ENCODE peak calls at places on chromosome 21, in five cellular contexts. Q, G, L, F and M are unnamed samples.

GRCh38 chr21:16588433-16588860 is 858.7 kb downstream of the USP25 start:
- DNase-seq in Q (peak), G (peak), L (no peak), F (peak), M (peak)

GRCh38 chr21:43824883-43825609 is 35.7 kb downstream of the RRP1 start:
- DNase-seq in Q (no peak), G (no peak), L (no peak), F (no peak), M (no peak)

GRCh38 chr21:32278068-32278467 is 781 bp downstream of the MIS18A start:
- DNase-seq in Q (peak), G (peak), L (no peak), F (no peak), M (peak)

GRCh38 chr21:45451771-45452182 is 46.8 kb downstream of the COL18A1 start:
- DNase-seq in Q (no peak), G (no peak), L (no peak), F (no peak), M (no peak)

GRCh38 chr21:43585924-43586411 is 73.3 kb downstream of the HSF2BP start:
- DNase-seq in Q (peak), G (peak), L (no peak), F (no peak), M (peak)

GRCh38 chr21:42160950-42161225 is 58.1 kb upstream of the ABCG1 start:
- DNase-seq in Q (no peak), G (no peak), L (no peak), F (no peak), M (no peak)

GRCh38 chr21:14759285-14759684 is 213.2 kb upstream of the SAMSN1 start:
- DNase-seq in Q (no peak), G (no peak), L (no peak), F (no peak), M (no peak)

GRCh38 chr21:42040411-42041180 is 30.4 kb upstream of the ZBTB21 start:
- DNase-seq in Q (peak), G (peak), L (no peak), F (no peak), M (peak)

GRCh38 chr21:22120616-22121266 is 1122.5 kb downstream of the NCAM2 start:
- DNase-seq in Q (peak), G (peak), L (no peak), F (no peak), M (peak)

GRCh38 chr21:43916691-43917514 is 51.9 kb downstream of the AGPAT3 start:
- DNase-seq in Q (no peak), G (no peak), L (no peak), F (no peak), M (no peak)

GRCh38 chr21:44368711-44369446 is 15.5 kb downstream of the TRPM2 start:
- DNase-seq in Q (no peak), G (no peak), L (no peak), F (no peak), M (no peak)

GRCh38 chr21:35086357-35086756 is 37.3 kb upstream of the RUNX1 start:
- DNase-seq in Q (peak), G (peak), L (no peak), F (no peak), M (peak)

GRCh38 chr21:36700961-36701911 is 2.3 kb downstream of the SIM2 start:
- DNase-seq in Q (no peak), G (no peak), L (no peak), F (no peak), M (no peak)

GRCh38 chr21:34986561-34987533 is 62.3 kb downstream of the RUNX1 start:
- DNase-seq in Q (peak), G (peak), L (no peak), F (no peak), M (peak)

GRCh38 chr21:40850071-40850470 is 3.1 kb upstream of the DSCAM start:
- DNase-seq in Q (no peak), G (no peak), L (no peak), F (no peak), M (no peak)

GRCh38 chr21:37869661-37870060 is 46.6 kb downstream of the KCNJ6 start:
- DNase-seq in Q (no peak), G (no peak), L (no peak), F (no peak), M (no peak)

GRCh38 chr21:28337319-28337718 is 655.4 kb downstream of the LTN1 start:
- DNase-seq in Q (peak), G (peak), L (no peak), F (no peak), M (peak)

GRCh38 chr21:42164818-42165217 is 54.1 kb upstream of the ABCG1 start:
- DNase-seq in Q (no peak), G (no peak), L (no peak), F (no peak), M (no peak)

GRCh38 chr21:16113052-16113715 is 383.4 kb downstream of the USP25 start:
- DNase-seq in Q (peak), G (no peak), L (no peak), F (no peak), M (peak)

GRCh38 chr21:44927259-44927586 is 6.5 kb upstream of the ITGB2 start:
- DNase-seq in Q (no peak), G (no peak), L (no peak), F (no peak), M (no peak)

GRCh38 chr21:41726058-41726558 is 40.7 kb downstream of the RIPK4 start:
- DNase-seq in Q (no peak), G (no peak), L (no peak), F (no peak), M (no peak)

GRCh38 chr21:32538147-32538792 is 47.1 kb downstream of the TCP10L start:
- DNase-seq in Q (no peak), G (no peak), L (no peak), F (no peak), M (no peak)

GRCh38 chr21:22554690-22555316 is 1556.6 kb downstream of the NCAM2 start:
- DNase-seq in Q (no peak), G (no peak), L (no peak), F (no peak), M (no peak)

GRCh38 chr21:42572906-42573495 is 59.3 kb downstream of the SLC37A1 start:
- DNase-seq in Q (no peak), G (no peak), L (no peak), F (no peak), M (no peak)